ENCODE peak calls at places on chromosomes 6 and 20, in ten cellular contexts. One of them, this sample, is unnamed.

GRCh38 chr6:156449128-156449527 is 328.1 kb upstream of the ARID1B start:
- DNase-seq in IMR-90: no peak
- DNase-seq in vagina: no peak
- DNase-seq in cardiac muscle cell: no peak
- DNase-seq in gastrocnemius medialis: no peak
- DNase-seq in aorta: no peak
- DNase-seq in fibroblast of lung: no peak
- DNase-seq in thoracic aorta: no peak
- DNase-seq in lower lobe of right lung: no peak
- DNase-seq in mammary epithelial cell: peak; percentile 8
- DNase-seq in this sample: no peak

GRCh38 chr20:36096404-36096799 is 58.1 kb upstream of the EPB41L1 start:
- DNase-seq in IMR-90: no peak
- DNase-seq in vagina: no peak
- DNase-seq in cardiac muscle cell: no peak
- DNase-seq in gastrocnemius medialis: no peak
- DNase-seq in aorta: peak; percentile 10
- DNase-seq in fibroblast of lung: no peak
- DNase-seq in thoracic aorta: no peak
- DNase-seq in lower lobe of right lung: no peak
- DNase-seq in mammary epithelial cell: no peak
- DNase-seq in this sample: no peak

GRCh38 chr6:149060300-149060984 is 257.1 kb upstream of the TAB2 start:
- DNase-seq in IMR-90: peak; percentile 43
- DNase-seq in vagina: no peak
- DNase-seq in cardiac muscle cell: no peak
- DNase-seq in gastrocnemius medialis: no peak
- DNase-seq in aorta: no peak
- DNase-seq in fibroblast of lung: peak; percentile 41
- DNase-seq in thoracic aorta: no peak
- DNase-seq in lower lobe of right lung: peak; percentile 52
- DNase-seq in mammary epithelial cell: no peak
- DNase-seq in this sample: no peak

GRCh38 chr6:107539409-107539808 is 49.5 kb downstream of the SOBP start:
- DNase-seq in IMR-90: no peak
- DNase-seq in vagina: no peak
- DNase-seq in cardiac muscle cell: no peak
- DNase-seq in gastrocnemius medialis: no peak
- DNase-seq in aorta: no peak
- DNase-seq in fibroblast of lung: peak; percentile 29
- DNase-seq in thoracic aorta: no peak
- DNase-seq in lower lobe of right lung: no peak
- DNase-seq in mammary epithelial cell: no peak
- DNase-seq in this sample: no peak

GRCh38 chr6:159762681-159763293 is 942 bp downstream of the ACAT2 start:
- DNase-seq in IMR-90: no peak
- DNase-seq in vagina: no peak
- DNase-seq in cardiac muscle cell: no peak
- DNase-seq in gastrocnemius medialis: no peak
- DNase-seq in aorta: peak; percentile 49
- DNase-seq in fibroblast of lung: no peak
- DNase-seq in thoracic aorta: no peak
- DNase-seq in lower lobe of right lung: peak; percentile 52
- DNase-seq in mammary epithelial cell: peak; percentile 50
- DNase-seq in this sample: no peak

GRCh38 chr6:100427452-100427851 is 37.3 kb downstream of the SIM1 start:
- DNase-seq in IMR-90: no peak
- DNase-seq in vagina: no peak
- DNase-seq in cardiac muscle cell: no peak
- DNase-seq in gastrocnemius medialis: no peak
- DNase-seq in aorta: no peak
- DNase-seq in fibroblast of lung: no peak
- DNase-seq in thoracic aorta: no peak
- DNase-seq in lower lobe of right lung: no peak
- DNase-seq in mammary epithelial cell: no peak
- DNase-seq in this sample: no peak

GRCh38 chr6:33589366-33589722 is 9.3 kb upstream of the BAK1 start:
- DNase-seq in IMR-90: no peak
- DNase-seq in vagina: no peak
- DNase-seq in cardiac muscle cell: no peak
- DNase-seq in gastrocnemius medialis: no peak
- DNase-seq in aorta: no peak
- DNase-seq in fibroblast of lung: no peak
- DNase-seq in thoracic aorta: no peak
- DNase-seq in lower lobe of right lung: no peak
- DNase-seq in mammary epithelial cell: no peak
- DNase-seq in this sample: no peak

GRCh38 chr6:13624871-13625288 is 9.7 kb downstream of the NOL7 start:
- DNase-seq in IMR-90: peak; percentile 44
- DNase-seq in vagina: no peak
- DNase-seq in cardiac muscle cell: peak; percentile 55
- DNase-seq in gastrocnemius medialis: no peak
- DNase-seq in aorta: no peak
- DNase-seq in fibroblast of lung: peak; percentile 44
- DNase-seq in thoracic aorta: no peak
- DNase-seq in lower lobe of right lung: no peak
- DNase-seq in mammary epithelial cell: peak; percentile 21
- DNase-seq in this sample: no peak

GRCh38 chr6:7166410-7167293 is 58.9 kb downstream of the RREB1 start:
- DNase-seq in IMR-90: peak; percentile 87
- DNase-seq in vagina: no peak
- DNase-seq in cardiac muscle cell: no peak
- DNase-seq in gastrocnemius medialis: no peak
- DNase-seq in aorta: no peak
- DNase-seq in fibroblast of lung: peak; percentile 90
- DNase-seq in thoracic aorta: no peak
- DNase-seq in lower lobe of right lung: peak; percentile 65
- DNase-seq in mammary epithelial cell: no peak
- DNase-seq in this sample: no peak

GRCh38 chr6:137707590-137708360 is 159.3 kb upstream of the TNFAIP3 start:
- DNase-seq in IMR-90: peak; percentile 86
- DNase-seq in vagina: no peak
- DNase-seq in cardiac muscle cell: peak; percentile 65
- DNase-seq in gastrocnemius medialis: peak; percentile 69
- DNase-seq in aorta: peak; percentile 68
- DNase-seq in fibroblast of lung: peak; percentile 89
- DNase-seq in thoracic aorta: no peak
- DNase-seq in lower lobe of right lung: peak; percentile 60
- DNase-seq in mammary epithelial cell: peak; percentile 92
- DNase-seq in this sample: peak; percentile 21
- H3K27ac ChIP-seq in IMR-90: no peak overlapping the region
- H3K27ac ChIP-seq in vagina: peak overlapping the region; percentile 30
- H3K27ac ChIP-seq in cardiac muscle cell: no peak overlapping the region
- H3K27ac ChIP-seq in gastrocnemius medialis: no peak overlapping the region
- H3K27ac ChIP-seq in aorta: no peak overlapping the region
- H3K27ac ChIP-seq in fibroblast of lung: no peak overlapping the region
- H3K27ac ChIP-seq in thoracic aorta: no peak overlapping the region
- H3K27ac ChIP-seq in lower lobe of right lung: peak overlapping the region; percentile 3
- H3K27ac ChIP-seq in mammary epithelial cell: peak overlapping the region; percentile 64
- H3K27ac ChIP-seq in this sample: no peak overlapping the region

DNA sequence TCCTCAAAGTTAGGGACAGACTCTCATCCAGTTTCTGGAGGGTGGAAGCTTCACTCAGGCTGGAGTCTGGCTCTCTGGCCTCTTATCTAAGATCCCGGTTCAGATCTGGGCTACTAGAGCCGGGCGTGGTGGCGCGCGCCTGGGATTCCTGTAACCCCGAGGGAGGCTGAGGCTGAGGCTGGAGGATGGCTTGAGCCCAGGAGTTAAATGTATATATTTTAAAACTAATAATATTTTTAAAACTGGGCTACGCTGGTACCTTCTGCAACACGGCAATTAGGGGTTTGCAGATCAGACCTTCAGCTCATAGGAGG is 710 bp upstream of the ZNF343 start:
- DNase-seq in IMR-90: no peak
- DNase-seq in vagina: no peak
- DNase-seq in cardiac muscle cell: no peak
- DNase-seq in gastrocnemius medialis: peak; percentile 16
- DNase-seq in aorta: no peak
- DNase-seq in fibroblast of lung: no peak
- DNase-seq in thoracic aorta: no peak
- DNase-seq in lower lobe of right lung: no peak
- DNase-seq in mammary epithelial cell: no peak
- DNase-seq in this sample: no peak
- H3K27ac ChIP-seq in IMR-90: peak overlapping the region; percentile 81
- H3K27ac ChIP-seq in vagina: peak overlapping the region; percentile 91
- H3K27ac ChIP-seq in cardiac muscle cell: peak overlapping the region; percentile 95
- H3K27ac ChIP-seq in gastrocnemius medialis: peak overlapping the region; percentile 91
- H3K27ac ChIP-seq in aorta: peak overlapping the region; percentile 81
- H3K27ac ChIP-seq in fibroblast of lung: peak overlapping the region; percentile 93
- H3K27ac ChIP-seq in thoracic aorta: peak overlapping the region; percentile 73
- H3K27ac ChIP-seq in lower lobe of right lung: peak overlapping the region; percentile 89
- H3K27ac ChIP-seq in mammary epithelial cell: peak overlapping the region; percentile 43
- H3K27ac ChIP-seq in this sample: peak overlapping the region; percentile 95

DNA sequence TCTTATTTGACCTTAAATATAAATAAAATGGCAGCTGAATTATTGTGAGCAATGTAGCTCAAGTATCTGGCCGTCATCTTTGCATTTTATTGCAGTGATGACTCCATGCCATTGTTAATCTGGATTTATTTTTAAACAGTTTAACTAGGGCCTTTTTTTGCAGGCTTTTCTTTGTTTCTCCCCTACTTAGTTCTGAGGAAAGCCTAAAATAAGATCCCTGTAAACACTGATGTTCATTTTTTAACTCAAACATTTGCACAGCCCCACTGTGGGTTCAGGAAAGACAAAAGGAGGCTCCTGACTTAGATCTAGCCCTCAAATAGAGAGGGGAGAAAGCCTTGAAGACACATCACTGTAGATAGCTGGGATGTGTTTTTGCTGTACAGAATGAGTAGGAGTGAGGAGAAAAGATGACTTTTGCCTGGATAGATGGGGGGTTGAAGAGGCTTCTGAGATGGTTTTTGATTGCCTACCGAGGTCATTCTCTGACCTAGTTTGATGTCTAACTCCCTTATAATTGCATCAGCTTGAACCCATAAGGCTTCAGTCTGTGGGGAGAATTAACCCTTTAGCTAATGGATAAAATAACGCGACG is 69.3 kb downstream of the PLEKHG1 start:
- DNase-seq in IMR-90: no peak
- DNase-seq in vagina: no peak
- DNase-seq in cardiac muscle cell: no peak
- DNase-seq in gastrocnemius medialis: no peak
- DNase-seq in aorta: no peak
- DNase-seq in fibroblast of lung: no peak
- DNase-seq in thoracic aorta: no peak
- DNase-seq in lower lobe of right lung: no peak
- DNase-seq in mammary epithelial cell: no peak
- DNase-seq in this sample: no peak
- H3K27ac ChIP-seq in IMR-90: no peak overlapping the region
- H3K27ac ChIP-seq in vagina: no peak overlapping the region
- H3K27ac ChIP-seq in cardiac muscle cell: peak overlapping the region; percentile 85
- H3K27ac ChIP-seq in gastrocnemius medialis: peak overlapping the region; percentile 2
- H3K27ac ChIP-seq in aorta: peak overlapping the region; percentile 80
- H3K27ac ChIP-seq in fibroblast of lung: no peak overlapping the region
- H3K27ac ChIP-seq in thoracic aorta: peak overlapping the region; percentile 70
- H3K27ac ChIP-seq in lower lobe of right lung: peak overlapping the region; percentile 76
- H3K27ac ChIP-seq in mammary epithelial cell: peak overlapping the region; percentile 80
- H3K27ac ChIP-seq in this sample: no peak overlapping the region

GRCh38 chr20:58236612-58237317 is 8.3 kb upstream of the ANKRD60 start:
- DNase-seq in IMR-90: peak; percentile 61
- DNase-seq in vagina: no peak
- DNase-seq in cardiac muscle cell: peak; percentile 71
- DNase-seq in gastrocnemius medialis: peak; percentile 46
- DNase-seq in aorta: peak; percentile 82
- DNase-seq in fibroblast of lung: peak; percentile 63
- DNase-seq in thoracic aorta: peak; percentile 26
- DNase-seq in lower lobe of right lung: peak; percentile 83
- DNase-seq in mammary epithelial cell: peak; percentile 58
- DNase-seq in this sample: peak; percentile 35
- H3K27ac ChIP-seq in IMR-90: no peak overlapping the region
- H3K27ac ChIP-seq in vagina: peak overlapping the region; percentile 61
- H3K27ac ChIP-seq in cardiac muscle cell: no peak overlapping the region
- H3K27ac ChIP-seq in gastrocnemius medialis: no peak overlapping the region
- H3K27ac ChIP-seq in aorta: no peak overlapping the region
- H3K27ac ChIP-seq in fibroblast of lung: no peak overlapping the region
- H3K27ac ChIP-seq in thoracic aorta: no peak overlapping the region
- H3K27ac ChIP-seq in lower lobe of right lung: no peak overlapping the region
- H3K27ac ChIP-seq in mammary epithelial cell: peak overlapping the region; percentile 48
- H3K27ac ChIP-seq in this sample: no peak overlapping the region

GRCh38 chr6:116102856-116103255 is 2.2 kb downstream of the NT5DC1 start:
- DNase-seq in IMR-90: no peak
- DNase-seq in vagina: no peak
- DNase-seq in cardiac muscle cell: no peak
- DNase-seq in gastrocnemius medialis: no peak
- DNase-seq in aorta: no peak
- DNase-seq in fibroblast of lung: no peak
- DNase-seq in thoracic aorta: no peak
- DNase-seq in lower lobe of right lung: no peak
- DNase-seq in mammary epithelial cell: no peak
- DNase-seq in this sample: no peak
- H3K27ac ChIP-seq in IMR-90: no peak overlapping the region
- H3K27ac ChIP-seq in vagina: no peak overlapping the region
- H3K27ac ChIP-seq in cardiac muscle cell: no peak overlapping the region
- H3K27ac ChIP-seq in gastrocnemius medialis: no peak overlapping the region
- H3K27ac ChIP-seq in aorta: no peak overlapping the region
- H3K27ac ChIP-seq in fibroblast of lung: no peak overlapping the region
- H3K27ac ChIP-seq in thoracic aorta: no peak overlapping the region
- H3K27ac ChIP-seq in lower lobe of right lung: no peak overlapping the region
- H3K27ac ChIP-seq in mammary epithelial cell: no peak overlapping the region
- H3K27ac ChIP-seq in this sample: no peak overlapping the region

DNA sequence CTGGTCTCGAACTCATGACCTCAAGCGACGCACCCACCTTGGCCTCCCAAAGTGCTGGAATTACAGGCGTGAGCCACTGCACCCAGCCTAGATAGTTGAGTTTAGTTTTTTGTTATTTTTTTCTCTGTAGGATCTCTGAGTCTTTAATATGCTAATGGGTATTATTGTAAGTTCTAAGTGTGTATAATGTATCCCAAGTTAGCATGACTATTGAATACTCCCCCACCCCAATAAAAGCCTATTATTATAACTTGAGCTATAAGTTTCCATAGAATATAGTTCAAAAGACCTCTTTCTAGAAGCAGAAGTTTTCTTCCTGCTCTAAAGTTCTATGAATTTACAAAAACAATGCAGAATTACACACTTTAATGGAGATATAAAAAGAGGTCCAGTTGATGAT is 210.4 kb upstream of the MARCKS start:
- DNase-seq in IMR-90: no peak
- DNase-seq in vagina: no peak
- DNase-seq in cardiac muscle cell: no peak
- DNase-seq in gastrocnemius medialis: no peak
- DNase-seq in aorta: no peak
- DNase-seq in fibroblast of lung: no peak
- DNase-seq in thoracic aorta: no peak
- DNase-seq in lower lobe of right lung: no peak
- DNase-seq in mammary epithelial cell: no peak
- DNase-seq in this sample: no peak
- H3K27ac ChIP-seq in IMR-90: no peak overlapping the region
- H3K27ac ChIP-seq in vagina: no peak overlapping the region
- H3K27ac ChIP-seq in cardiac muscle cell: no peak overlapping the region
- H3K27ac ChIP-seq in gastrocnemius medialis: no peak overlapping the region
- H3K27ac ChIP-seq in aorta: no peak overlapping the region
- H3K27ac ChIP-seq in fibroblast of lung: no peak overlapping the region
- H3K27ac ChIP-seq in thoracic aorta: no peak overlapping the region
- H3K27ac ChIP-seq in lower lobe of right lung: no peak overlapping the region
- H3K27ac ChIP-seq in mammary epithelial cell: no peak overlapping the region
- H3K27ac ChIP-seq in this sample: no peak overlapping the region